ENCODE peak calls at places on chromosomes 12 and 14, in five cellular contexts. A, Y, I, H and B are unnamed samples.

GRCh38 chr12:2739832-2740641 is 54.7 kb upstream of the FKBP4 start:
- DNase-seq in A (no peak), I (no peak), H (peak; percentile 32), Y (no peak), B (no peak)

GRCh38 chr12:87820524-87821194 is 208.5 kb downstream of the C12orf50 start:
- DNase-seq in A (no peak), Y (no peak), I (no peak), H (no peak), B (peak; percentile 64)

GRCh38 chr14:54253195-54253947 is 143.4 kb upstream of the CDKN3 start:
- DNase-seq in A (no peak), I (no peak), Y (no peak), H (peak; percentile 30), B (peak; percentile 91)

GRCh38 chr12:84911331-84912190 is 1.0 kb downstream of the SLC6A15 start:
- DNase-seq in Y (no peak), H (no peak), I (no peak), A (peak; percentile 67), B (no peak)

GRCh38 chr12:40170593-40170992 is 54.2 kb upstream of the LRRK2 start:
- DNase-seq in A (no peak), H (no peak), I (no peak), Y (no peak), B (no peak)

GRCh38 chr12:32756476-32757158 is 920 bp upstream of the YARS2 start:
- DNase-seq in A (no peak), Y (no peak), I (no peak), H (no peak), B (no peak)

GRCh38 chr14:97270308-97270707 is 473.1 kb downstream of the VRK1 start:
- DNase-seq in A (no peak), H (peak; percentile 5), I (no peak), Y (no peak), B (no peak)

GRCh38 chr12:78802593-78802992 is 62.0 kb upstream of the SYT1 start:
- DNase-seq in I (no peak), Y (no peak), H (no peak), A (no peak), B (no peak)

GRCh38 chr14:98685725-98686124 is 586.3 kb downstream of the BCL11B start:
- DNase-seq in I (no peak), Y (no peak), A (no peak), H (no peak), B (no peak)

GRCh38 chr12:77354766-77355362 is 289.5 kb upstream of the E2F7 start:
- DNase-seq in H (no peak), I (no peak), A (no peak), Y (no peak), B (no peak)

GRCh38 chr14:58922211-58922940 is 266.1 kb upstream of the DAAM1 start:
- DNase-seq in H (no peak), A (no peak), Y (no peak), I (no peak), B (no peak)

GRCh38 chr12:32230607-32230982 is 123.9 kb downstream of the BICD1 start:
- DNase-seq in I (no peak), H (no peak), A (no peak), Y (no peak), B (no peak)

GRCh38 chr14:22460461-22461195 is 128.4 kb downstream of the DAD1 start:
- DNase-seq in A (no peak), Y (no peak), I (no peak), H (no peak), B (no peak)

GRCh38 chr12:95073698-95074520 is 491 bp upstream of the NR2C1 start:
- DNase-seq in Y (no peak), A (no peak), I (no peak), H (no peak), B (no peak)

GRCh38 chr12:20549115-20549719 is 145.9 kb upstream of the SLCO1C1 start:
- DNase-seq in Y (no peak), I (no peak), A (no peak), H (peak; percentile 4), B (peak; percentile 34)

GRCh38 chr12:124774462-124775167 is 89.0 kb downstream of the SCARB1 start:
- DNase-seq in Y (peak; percentile 100), A (no peak), H (no peak), I (no peak), B (no peak)

GRCh38 chr14:58048219-58048618 is 103.8 kb downstream of the ARMH4 start:
- DNase-seq in H (no peak), Y (no peak), A (no peak), I (no peak), B (no peak)

GRCh38 chr14:30553311-30553989 is 5.5 kb upstream of the G2E3 start:
- DNase-seq in Y (no peak), I (no peak), A (no peak), H (no peak), B (peak; percentile 21)

GRCh38 chr14:105203057-105203494 is 22.0 kb upstream of the NUDT14 start:
- DNase-seq in I (peak; percentile 71), Y (no peak), A (peak; percentile 27), H (no peak), B (no peak)

GRCh38 chr12:112998997-112999767 is 20.9 kb downstream of the OAS2 start:
- DNase-seq in Y (no peak), H (no peak), I (no peak), A (no peak), B (no peak)

GRCh38 chr14:77612011-77612620 is 4.3 kb downstream of the SPTLC2 start:
- DNase-seq in I (no peak), Y (no peak), A (no peak), H (no peak), B (no peak)

GRCh38 chr14:65961004-65961403 is 525.2 kb upstream of the CCDC196 start:
- DNase-seq in Y (no peak), H (no peak), I (peak; percentile 67), A (peak; percentile 50), B (peak; percentile 24)

DNA sequence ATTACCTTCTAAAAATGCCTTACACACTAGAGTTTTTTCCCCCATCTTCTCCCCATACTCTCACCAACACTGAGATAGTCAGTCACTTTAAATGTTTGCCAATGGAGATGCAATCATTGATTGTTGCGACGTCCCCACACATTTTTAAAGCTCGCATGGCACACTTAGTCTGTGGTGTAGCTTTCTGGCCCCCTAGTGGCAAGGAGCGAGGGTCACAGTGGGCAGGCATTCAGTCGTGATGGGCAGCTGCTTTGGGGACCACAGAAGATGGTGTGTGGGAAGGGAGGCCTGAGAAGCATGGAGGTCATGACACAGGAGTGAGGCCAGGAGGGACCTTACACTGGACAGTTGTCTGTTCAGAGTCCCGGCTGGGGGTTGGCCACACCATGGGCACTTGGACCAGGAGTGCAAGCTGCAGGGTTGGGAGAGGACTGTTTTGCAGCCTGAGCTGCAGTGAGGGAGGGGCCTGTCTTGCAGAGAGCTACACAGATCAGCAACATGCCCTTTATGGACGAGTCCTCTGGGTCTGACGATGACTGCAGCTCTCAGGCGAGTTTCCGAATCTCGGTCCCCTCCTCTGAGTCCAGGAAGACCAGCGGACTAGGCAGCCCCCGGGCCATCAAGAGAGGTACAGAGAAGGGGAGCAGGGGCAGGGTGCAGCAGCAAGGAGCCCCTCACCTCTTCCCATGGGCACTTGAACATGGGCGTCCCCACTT is 28.6 kb downstream of the PIGH start:
- DNase-seq in I (peak; percentile 62), Y (no peak), H (peak; percentile 45), A (peak; percentile 21), B (peak; percentile 26)
- TF ChIP-seq RAD21 in I (peak; percentile 83), Y (peak; percentile 92), H (peak; percentile 72), A (peak; percentile 85), B (peak; percentile 92)

DNA sequence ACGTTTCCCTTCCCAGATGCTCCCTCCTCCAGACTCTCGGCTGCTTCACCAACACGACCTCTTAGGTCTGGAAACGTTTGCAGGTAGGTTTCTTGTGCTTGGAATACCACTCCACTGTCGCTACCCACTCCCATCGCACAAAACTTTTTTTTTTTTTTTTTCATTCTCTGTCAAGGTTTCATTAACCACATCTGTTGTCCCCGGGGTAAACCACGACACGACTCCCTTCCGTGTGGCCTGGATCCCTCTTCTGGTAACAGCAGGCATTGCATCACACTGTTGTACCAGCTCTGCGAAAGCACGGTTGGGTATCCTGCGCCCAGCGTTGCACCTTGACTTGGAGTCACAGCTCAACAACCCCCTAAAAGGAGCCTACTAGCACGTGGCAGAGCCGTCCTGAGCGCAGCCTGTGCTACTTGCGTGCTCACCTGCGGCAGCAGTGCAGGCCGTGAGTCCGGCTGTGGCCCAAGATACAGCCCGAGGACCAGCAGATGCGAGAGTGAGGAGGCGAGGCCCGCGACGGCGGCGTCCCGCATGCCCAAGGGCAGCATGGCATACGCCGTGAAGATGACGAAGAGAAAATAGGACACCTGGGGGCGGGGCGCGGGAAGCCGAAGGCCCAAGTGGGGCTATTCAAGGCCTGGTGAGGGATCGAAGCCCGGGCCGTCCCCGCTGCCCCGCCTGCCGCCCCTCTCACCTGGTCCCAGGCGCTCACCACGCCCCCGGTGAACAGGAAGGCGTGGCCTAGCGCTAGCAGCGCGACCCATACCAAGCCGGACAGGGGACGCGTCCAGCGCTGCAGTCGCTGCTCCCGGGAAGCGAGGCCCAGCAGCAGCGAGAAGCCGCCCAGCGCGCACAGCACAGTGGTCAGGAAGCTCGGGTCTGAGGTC is 2.5 kb downstream of the ADCY4 start:
- DNase-seq in H (peak; percentile 86), Y (peak; percentile 60), A (peak; percentile 34), I (peak; percentile 78), B (no peak)
- H3K4me1 ChIP-seq in H (peaks cover 35% of the 10 kb centered on the region), Y (peaks cover 18% of the 10 kb centered on the region), A (no peaks in the 10 kb centered on the region), I (peaks cover 5% of the 10 kb centered on the region), B (peaks cover 4% of the 10 kb centered on the region)

DNA sequence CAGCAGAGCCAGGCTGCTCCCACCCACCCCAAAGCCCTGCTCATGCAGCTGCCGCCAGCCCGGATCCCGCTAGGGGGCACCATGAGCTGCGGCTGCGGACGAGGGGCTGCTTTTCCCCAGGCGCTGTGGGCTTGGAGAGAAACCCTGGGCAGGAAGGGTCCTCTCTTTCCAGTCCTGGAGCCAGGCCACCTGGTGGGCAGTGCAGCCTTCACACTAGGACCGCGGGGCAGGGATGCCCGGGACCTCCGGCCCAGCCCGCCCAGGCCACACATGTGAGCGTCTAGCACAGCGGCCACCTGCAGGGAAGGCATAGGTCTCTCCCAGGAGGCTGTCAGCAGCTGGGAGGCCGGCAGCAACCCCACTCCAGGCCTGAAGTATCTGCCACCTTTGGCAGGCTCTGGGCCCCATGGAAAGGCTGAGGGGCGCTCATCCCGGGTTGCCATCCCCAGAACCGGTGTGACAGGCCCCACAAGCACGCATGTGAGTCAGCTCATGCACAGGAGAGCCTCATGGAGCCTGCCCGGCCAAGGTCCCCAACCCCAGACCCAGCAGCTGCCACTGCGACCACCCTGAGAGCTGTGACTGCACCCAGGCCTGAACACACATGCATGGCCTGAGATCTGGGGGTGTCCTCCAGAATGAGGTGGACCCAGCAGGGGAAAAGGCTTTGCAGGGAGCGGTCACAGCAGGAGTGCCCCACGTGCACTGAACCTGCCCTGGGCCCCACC is 280.0 kb upstream of the RTL1 start:
- DNase-seq in I (peak; percentile 44), Y (no peak), A (peak; percentile 15), H (peak; percentile 36), B (no peak)
- TF ChIP-seq SRF in I (no peak), Y (no peak), A (no peak), H (no peak), B (no peak)

DNA sequence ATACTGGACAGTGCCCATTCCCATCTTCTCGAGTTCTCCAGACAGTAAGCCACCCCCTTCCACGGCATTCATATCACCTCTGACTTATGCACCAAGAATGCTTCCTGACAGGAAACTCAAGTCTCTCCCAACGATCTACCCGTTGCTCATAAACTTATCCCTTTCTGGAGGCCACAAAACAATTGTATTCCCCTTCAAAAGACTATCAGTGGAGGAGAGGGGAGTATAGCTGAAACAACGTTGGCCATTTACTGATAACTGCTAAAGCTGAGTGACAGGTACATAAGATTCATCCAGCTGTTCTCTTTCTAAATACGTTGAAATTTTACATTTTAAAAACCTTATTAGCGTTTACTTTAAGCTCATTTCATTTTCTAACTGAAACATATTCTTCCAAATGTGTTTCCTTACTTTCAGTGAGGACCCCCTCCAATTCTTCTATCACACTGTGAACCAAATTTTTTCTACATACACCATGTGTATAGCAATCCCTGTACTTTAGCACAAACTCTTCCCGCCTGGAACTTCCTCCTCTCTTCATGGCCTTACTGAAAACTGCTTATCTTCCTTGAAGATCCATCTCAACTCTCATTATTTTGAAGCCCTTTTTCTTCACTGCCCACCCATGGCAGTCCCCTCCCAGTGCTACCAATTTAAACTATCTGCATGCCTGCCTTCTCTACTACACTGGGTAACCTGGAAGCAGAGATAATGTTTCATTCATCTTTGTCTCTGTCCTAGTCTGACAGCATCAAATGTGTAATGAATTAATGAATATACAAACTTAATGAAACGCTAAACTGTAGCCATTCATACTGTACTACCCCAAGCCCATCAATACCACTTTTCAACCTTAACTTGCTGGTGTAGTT is 28.8 kb downstream of the ATXN2 start:
- DNase-seq in A (no peak), Y (no peak), I (peak; percentile 19), H (no peak), B (peak; percentile 70)
- TF ChIP-seq RAD21 in A (no peak), Y (no peak), I (no peak), H (no peak), B (peak; percentile 2)